ENCODE peak calls at places on chromosome 4, in eight cellular contexts. S, C, U, T, P, I, L and A are unnamed samples.

GRCh38 chr4:92497141-92497540 is 193.4 kb downstream of the GRID2 start:
- DNase-seq in S (no peak), C (no peak), U (no peak), T (no peak), P (no peak), I (no peak), L (no peak), A (no peak)

GRCh38 chr4:188437535-188437934 is 298.3 kb downstream of the TRIML1 start:
- DNase-seq in S (no peak), C (no peak), U (no peak), T (no peak), P (no peak), I (no peak), L (no peak), A (no peak)

GRCh38 chr4:89134775-89135319 is 23.5 kb downstream of the TIGD2 start:
- DNase-seq in S (no peak), C (no peak), U (peak), T (peak), P (peak), I (no peak), L (peak), A (no peak)

GRCh38 chr4:107665001-107665400 is 55.0 kb downstream of the PAPSS1 start:
- DNase-seq in S (no peak), C (no peak), U (no peak), T (peak), P (peak), I (no peak), L (peak), A (no peak)

GRCh38 chr4:168877407-168877778 is 132.7 kb downstream of the CBR4 start:
- DNase-seq in S (no peak), C (no peak), U (no peak), T (no peak), P (no peak), I (no peak), L (peak), A (no peak)

GRCh38 chr4:151801547-151802516 is 41.0 kb upstream of the GATB start:
- DNase-seq in S (peak), C (no peak), U (peak), T (peak), P (peak), I (no peak), L (peak), A (peak)

GRCh38 chr4:140136509-140136908 is 17.5 kb downstream of the MAML3 start:
- DNase-seq in S (no peak), C (no peak), U (peak), T (peak), P (peak), I (no peak), L (peak), A (no peak)

GRCh38 chr4:114264877-114265291 is 285.4 kb upstream of the ARSJ start:
- DNase-seq in S (no peak), C (no peak), U (no peak), T (no peak), P (peak), I (no peak), L (peak), A (no peak)

GRCh38 chr4:7785017-7785416 is 154.6 kb downstream of the AFAP1 start:
- DNase-seq in S (no peak), C (no peak), U (peak), T (no peak), P (peak), I (no peak), L (peak), A (no peak)

GRCh38 chr4:153643406-153644016 is 40.6 kb upstream of the TLR2 start:
- DNase-seq in S (no peak), C (peak), U (peak), T (peak), P (peak), I (no peak), L (peak), A (peak)

GRCh38 chr4:6416518-6417286 is 55.7 kb downstream of the PPP2R2C start:
- DNase-seq in S (no peak), C (no peak), U (no peak), T (no peak), P (no peak), I (peak), L (no peak), A (no peak)

GRCh38 chr4:123495530-123495929 is 98.9 kb downstream of the SPRY1 start:
- DNase-seq in S (no peak), C (no peak), U (no peak), T (peak), P (peak), I (no peak), L (no peak), A (no peak)

GRCh38 chr4:25865586-25865985 is 2.8 kb upstream of the SEL1L3 start:
- DNase-seq in S (no peak), C (no peak), U (peak), T (no peak), P (no peak), I (no peak), L (peak), A (no peak)

GRCh38 chr4:136637071-136637777 is 895.1 kb downstream of the PCDH18 start:
- DNase-seq in S (no peak), C (no peak), U (peak), T (no peak), P (peak), I (peak), L (peak), A (no peak)

GRCh38 chr4:186765673-186766546 is 42.3 kb upstream of the FAT1 start:
- DNase-seq in S (no peak), C (no peak), U (no peak), T (no peak), P (no peak), I (no peak), L (peak), A (no peak)

GRCh38 chr4:10107111-10108091 is 9.2 kb downstream of the WDR1 start:
- DNase-seq in S (no peak), C (no peak), U (peak), T (peak), P (peak), I (peak), L (peak), A (no peak)

GRCh38 chr4:3040447-3041191 is 33.7 kb downstream of the HTT-AS start:
- DNase-seq in S (no peak), C (no peak), U (no peak), T (no peak), P (no peak), I (no peak), L (no peak), A (no peak)

GRCh38 chr4:92714640-92715039 is 410.9 kb downstream of the GRID2 start:
- DNase-seq in S (no peak), C (no peak), U (no peak), T (no peak), P (no peak), I (no peak), L (no peak), A (no peak)

GRCh38 chr4:31169851-31170250 is 449.7 kb downstream of the PCDH7 start:
- DNase-seq in S (no peak), C (no peak), U (peak), T (no peak), P (no peak), I (no peak), L (peak), A (no peak)

GRCh38 chr4:105712766-105713165 is 4.2 kb downstream of the GSTCD start:
- DNase-seq in S (no peak), C (no peak), U (peak), T (no peak), P (no peak), I (no peak), L (no peak), A (no peak)

GRCh38 chr4:20305976-20306375 is 54.3 kb downstream of the SLIT2 start:
- DNase-seq in S (no peak), C (no peak), U (peak), T (peak), P (peak), I (no peak), L (peak), A (peak)